ENCODE peak calls at places on chromosomes 6 and 20, in ten cellular contexts. One of them, this sample, is unnamed. For H3K9me3, the result is how much of the 10 kb centered on the place peaks cover.

GRCh38 chr6:27672113-27672799 is 199.4 kb upstream of the ZNF184 start:
- DNase-seq in tibial artery: no peak
- DNase-seq in A673: peak
- DNase-seq in SJSA1: no peak
- DNase-seq in CD8-positive, alpha-beta memory T cell: no peak
- DNase-seq in pancreas: no peak
- DNase-seq in lung: no peak
- DNase-seq in naive thymus-derived CD4-positive, alpha-beta T cell: no peak
- DNase-seq in IMR-90: peak
- DNase-seq in uterus: no peak
- DNase-seq in this sample: no peak

GRCh38 chr6:39836621-39837020 is 44.4 kb downstream of the DAAM2 start:
- DNase-seq in tibial artery: no peak
- DNase-seq in A673: no peak
- DNase-seq in SJSA1: no peak
- DNase-seq in CD8-positive, alpha-beta memory T cell: no peak
- DNase-seq in pancreas: no peak
- DNase-seq in lung: no peak
- DNase-seq in naive thymus-derived CD4-positive, alpha-beta T cell: no peak
- DNase-seq in IMR-90: peak
- DNase-seq in uterus: no peak
- DNase-seq in this sample: no peak

GRCh38 chr6:147759088-147759487 is 250.6 kb downstream of the SAMD5 start:
- DNase-seq in tibial artery: no peak
- DNase-seq in A673: peak
- DNase-seq in SJSA1: no peak
- DNase-seq in CD8-positive, alpha-beta memory T cell: no peak
- DNase-seq in pancreas: no peak
- DNase-seq in lung: no peak
- DNase-seq in naive thymus-derived CD4-positive, alpha-beta T cell: no peak
- DNase-seq in IMR-90: peak
- DNase-seq in uterus: no peak
- DNase-seq in this sample: no peak

GRCh38 chr6:14665827-14666724 is 548.5 kb downstream of the CD83 start:
- DNase-seq in tibial artery: peak
- DNase-seq in A673: no peak
- DNase-seq in SJSA1: peak
- DNase-seq in CD8-positive, alpha-beta memory T cell: no peak
- DNase-seq in pancreas: no peak
- DNase-seq in lung: no peak
- DNase-seq in naive thymus-derived CD4-positive, alpha-beta T cell: no peak
- DNase-seq in IMR-90: peak
- DNase-seq in uterus: no peak
- DNase-seq in this sample: no peak

GRCh38 chr6:5085638-5086293 is 625 bp downstream of the PPP1R3G start:
- DNase-seq in tibial artery: no peak
- DNase-seq in A673: peak
- DNase-seq in SJSA1: peak
- DNase-seq in CD8-positive, alpha-beta memory T cell: no peak
- DNase-seq in pancreas: no peak
- DNase-seq in lung: no peak
- DNase-seq in naive thymus-derived CD4-positive, alpha-beta T cell: peak
- DNase-seq in IMR-90: peak
- DNase-seq in uterus: peak
- DNase-seq in this sample: no peak

GRCh38 chr6:32176476-32177181 is 745 bp upstream of the AGPAT1 start:
- DNase-seq in tibial artery: no peak
- DNase-seq in A673: no peak
- DNase-seq in SJSA1: no peak
- DNase-seq in CD8-positive, alpha-beta memory T cell: no peak
- DNase-seq in pancreas: no peak
- DNase-seq in lung: no peak
- DNase-seq in naive thymus-derived CD4-positive, alpha-beta T cell: no peak
- DNase-seq in IMR-90: peak
- DNase-seq in uterus: no peak
- DNase-seq in this sample: no peak

GRCh38 chr20:32249030-32249738 is 28.3 kb upstream of the KIF3B start:
- DNase-seq in tibial artery: no peak
- DNase-seq in A673: no peak
- DNase-seq in SJSA1: no peak
- DNase-seq in CD8-positive, alpha-beta memory T cell: peak
- DNase-seq in pancreas: no peak
- DNase-seq in lung: no peak
- DNase-seq in naive thymus-derived CD4-positive, alpha-beta T cell: no peak
- DNase-seq in IMR-90: no peak
- DNase-seq in uterus: no peak
- DNase-seq in this sample: no peak

GRCh38 chr6:28895131-28895812 is 28.5 kb downstream of the TRIM27 start:
- DNase-seq in tibial artery: peak
- DNase-seq in A673: peak
- DNase-seq in SJSA1: peak
- DNase-seq in CD8-positive, alpha-beta memory T cell: peak
- DNase-seq in pancreas: peak
- DNase-seq in lung: peak
- DNase-seq in naive thymus-derived CD4-positive, alpha-beta T cell: peak
- DNase-seq in IMR-90: peak
- DNase-seq in uterus: peak
- DNase-seq in this sample: peak

GRCh38 chr6:139514819-139515218 is 140.4 kb upstream of the CITED2 start:
- DNase-seq in tibial artery: no peak
- DNase-seq in A673: no peak
- DNase-seq in SJSA1: no peak
- DNase-seq in CD8-positive, alpha-beta memory T cell: no peak
- DNase-seq in pancreas: no peak
- DNase-seq in lung: no peak
- DNase-seq in naive thymus-derived CD4-positive, alpha-beta T cell: no peak
- DNase-seq in IMR-90: no peak
- DNase-seq in uterus: no peak
- DNase-seq in this sample: no peak

GRCh38 chr20:41738584-41739193 is 120.5 kb upstream of the CHD6 start:
- DNase-seq in tibial artery: peak
- DNase-seq in A673: peak
- DNase-seq in SJSA1: no peak
- DNase-seq in CD8-positive, alpha-beta memory T cell: no peak
- DNase-seq in pancreas: peak
- DNase-seq in lung: no peak
- DNase-seq in naive thymus-derived CD4-positive, alpha-beta T cell: no peak
- DNase-seq in IMR-90: peak
- DNase-seq in uterus: no peak
- DNase-seq in this sample: peak

GRCh38 chr6:150024646-150025155 is 631 bp downstream of the RAET1L start:
- DNase-seq in tibial artery: no peak
- DNase-seq in A673: no peak
- DNase-seq in SJSA1: no peak
- DNase-seq in CD8-positive, alpha-beta memory T cell: no peak
- DNase-seq in pancreas: no peak
- DNase-seq in lung: no peak
- DNase-seq in naive thymus-derived CD4-positive, alpha-beta T cell: no peak
- DNase-seq in IMR-90: no peak
- DNase-seq in uterus: no peak
- DNase-seq in this sample: no peak

GRCh38 chr6:150026976-150027805 is 1.9 kb upstream of the RAET1L start:
- DNase-seq in tibial artery: no peak
- DNase-seq in A673: no peak
- DNase-seq in SJSA1: no peak
- DNase-seq in CD8-positive, alpha-beta memory T cell: no peak
- DNase-seq in pancreas: no peak
- DNase-seq in lung: no peak
- DNase-seq in naive thymus-derived CD4-positive, alpha-beta T cell: no peak
- DNase-seq in IMR-90: no peak
- DNase-seq in uterus: no peak
- DNase-seq in this sample: no peak

GRCh38 chr6:150028799-150029198 is 3.5 kb upstream of the RAET1L start:
- DNase-seq in tibial artery: no peak
- DNase-seq in A673: no peak
- DNase-seq in SJSA1: no peak
- DNase-seq in CD8-positive, alpha-beta memory T cell: no peak
- DNase-seq in pancreas: no peak
- DNase-seq in lung: no peak
- DNase-seq in naive thymus-derived CD4-positive, alpha-beta T cell: no peak
- DNase-seq in IMR-90: no peak
- DNase-seq in uterus: no peak
- DNase-seq in this sample: no peak

GRCh38 chr6:150027806-150028565 is 2.7 kb upstream of the RAET1L start:
- DNase-seq in tibial artery: no peak
- DNase-seq in A673: no peak
- DNase-seq in SJSA1: no peak
- DNase-seq in CD8-positive, alpha-beta memory T cell: no peak
- DNase-seq in pancreas: no peak
- DNase-seq in lung: no peak
- DNase-seq in naive thymus-derived CD4-positive, alpha-beta T cell: no peak
- DNase-seq in IMR-90: no peak
- DNase-seq in uterus: no peak
- DNase-seq in this sample: no peak

GRCh38 chr6:150025201-150025917 is at the start of gene RAET1L:
- DNase-seq in tibial artery: no peak
- DNase-seq in A673: peak
- DNase-seq in SJSA1: peak
- DNase-seq in CD8-positive, alpha-beta memory T cell: no peak
- DNase-seq in pancreas: peak
- DNase-seq in lung: peak
- DNase-seq in naive thymus-derived CD4-positive, alpha-beta T cell: no peak
- DNase-seq in IMR-90: peak
- DNase-seq in uterus: peak
- DNase-seq in this sample: no peak
- H3K4me3 ChIP-seq in tibial artery: peak
- H3K4me3 ChIP-seq in A673: peak
- H3K4me3 ChIP-seq in SJSA1: no peak
- H3K4me3 ChIP-seq in CD8-positive, alpha-beta memory T cell: no peak
- H3K4me3 ChIP-seq in pancreas: peak
- H3K4me3 ChIP-seq in lung: no peak
- H3K4me3 ChIP-seq in naive thymus-derived CD4-positive, alpha-beta T cell: no peak
- H3K4me3 ChIP-seq in IMR-90: peak
- H3K4me3 ChIP-seq in uterus: no peak
- H3K4me3 ChIP-seq in this sample: no peak

GRCh38 chr6:43520097-43520496 is 3.2 kb downstream of the POLR1C start:
- DNase-seq in tibial artery: no peak
- DNase-seq in A673: no peak
- DNase-seq in SJSA1: no peak
- DNase-seq in CD8-positive, alpha-beta memory T cell: no peak
- DNase-seq in pancreas: no peak
- DNase-seq in lung: no peak
- DNase-seq in naive thymus-derived CD4-positive, alpha-beta T cell: no peak
- DNase-seq in IMR-90: no peak
- DNase-seq in uterus: no peak
- DNase-seq in this sample: no peak
- H3K27ac ChIP-seq in tibial artery: no peak
- H3K27ac ChIP-seq in A673: no peak
- H3K27ac ChIP-seq in SJSA1: no peak
- H3K27ac ChIP-seq in CD8-positive, alpha-beta memory T cell: no peak
- H3K27ac ChIP-seq in pancreas: no peak
- H3K27ac ChIP-seq in lung: no peak
- H3K27ac ChIP-seq in naive thymus-derived CD4-positive, alpha-beta T cell: no peak
- H3K27ac ChIP-seq in IMR-90: no peak
- H3K27ac ChIP-seq in uterus: no peak
- H3K27ac ChIP-seq in this sample: no peak

GRCh38 chr6:122141246-122141645 is 258.2 kb upstream of the HSF2 start:
- DNase-seq in tibial artery: no peak
- DNase-seq in A673: no peak
- DNase-seq in SJSA1: no peak
- DNase-seq in CD8-positive, alpha-beta memory T cell: no peak
- DNase-seq in pancreas: no peak
- DNase-seq in lung: no peak
- DNase-seq in naive thymus-derived CD4-positive, alpha-beta T cell: no peak
- DNase-seq in IMR-90: no peak
- DNase-seq in uterus: no peak
- DNase-seq in this sample: no peak
- H3K9me3 ChIP-seq in tibial artery: under half
- H3K9me3 ChIP-seq in A673: under half
- H3K9me3 ChIP-seq in SJSA1: under half
- H3K9me3 ChIP-seq in CD8-positive, alpha-beta memory T cell: under half
- H3K9me3 ChIP-seq in pancreas: under half
- H3K9me3 ChIP-seq in lung: under half
- H3K9me3 ChIP-seq in naive thymus-derived CD4-positive, alpha-beta T cell: under half
- H3K9me3 ChIP-seq in IMR-90: under half
- H3K9me3 ChIP-seq in uterus: under half
- H3K9me3 ChIP-seq in this sample: under half

GRCh38 chr6:155177369-155177961 is 86.3 kb upstream of the CLDN20 start:
- DNase-seq in tibial artery: no peak
- DNase-seq in A673: peak
- DNase-seq in SJSA1: peak
- DNase-seq in CD8-positive, alpha-beta memory T cell: no peak
- DNase-seq in pancreas: no peak
- DNase-seq in lung: no peak
- DNase-seq in naive thymus-derived CD4-positive, alpha-beta T cell: no peak
- DNase-seq in IMR-90: peak
- DNase-seq in uterus: no peak
- DNase-seq in this sample: peak
- H3K4me3 ChIP-seq in tibial artery: no peak
- H3K4me3 ChIP-seq in A673: no peak
- H3K4me3 ChIP-seq in SJSA1: no peak
- H3K4me3 ChIP-seq in CD8-positive, alpha-beta memory T cell: no peak
- H3K4me3 ChIP-seq in pancreas: no peak
- H3K4me3 ChIP-seq in lung: no peak
- H3K4me3 ChIP-seq in naive thymus-derived CD4-positive, alpha-beta T cell: no peak
- H3K4me3 ChIP-seq in IMR-90: no peak
- H3K4me3 ChIP-seq in uterus: no peak
- H3K4me3 ChIP-seq in this sample: no peak

DNA sequence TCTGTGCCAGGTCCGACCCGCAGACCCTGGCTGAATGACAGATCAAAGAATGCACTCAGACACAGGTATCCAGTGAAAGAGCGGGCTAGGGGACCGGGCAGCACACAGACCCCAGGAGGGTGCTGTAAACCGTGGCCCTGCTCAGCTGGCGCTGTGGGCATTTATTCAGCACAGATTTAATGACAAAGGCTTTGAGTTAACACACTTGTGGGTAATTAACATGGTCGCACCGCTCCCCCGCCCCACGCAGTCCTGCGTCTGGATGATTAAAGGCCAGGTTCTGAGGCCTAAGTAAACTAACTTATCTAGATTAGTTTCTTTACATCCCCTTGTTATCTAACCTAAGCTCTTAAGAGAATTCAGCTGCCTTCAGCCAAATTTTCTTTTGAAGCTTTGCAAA is 3.5 kb downstream of the MAK start:
- DNase-seq in tibial artery: no peak
- DNase-seq in A673: no peak
- DNase-seq in SJSA1: no peak
- DNase-seq in CD8-positive, alpha-beta memory T cell: no peak
- DNase-seq in pancreas: no peak
- DNase-seq in lung: no peak
- DNase-seq in naive thymus-derived CD4-positive, alpha-beta T cell: no peak
- DNase-seq in IMR-90: no peak
- DNase-seq in uterus: no peak
- DNase-seq in this sample: no peak
- H3K27ac ChIP-seq in tibial artery: no peak
- H3K27ac ChIP-seq in A673: no peak
- H3K27ac ChIP-seq in SJSA1: no peak
- H3K27ac ChIP-seq in CD8-positive, alpha-beta memory T cell: no peak
- H3K27ac ChIP-seq in pancreas: no peak
- H3K27ac ChIP-seq in lung: no peak
- H3K27ac ChIP-seq in naive thymus-derived CD4-positive, alpha-beta T cell: no peak
- H3K27ac ChIP-seq in IMR-90: no peak
- H3K27ac ChIP-seq in uterus: no peak
- H3K27ac ChIP-seq in this sample: no peak

DNA sequence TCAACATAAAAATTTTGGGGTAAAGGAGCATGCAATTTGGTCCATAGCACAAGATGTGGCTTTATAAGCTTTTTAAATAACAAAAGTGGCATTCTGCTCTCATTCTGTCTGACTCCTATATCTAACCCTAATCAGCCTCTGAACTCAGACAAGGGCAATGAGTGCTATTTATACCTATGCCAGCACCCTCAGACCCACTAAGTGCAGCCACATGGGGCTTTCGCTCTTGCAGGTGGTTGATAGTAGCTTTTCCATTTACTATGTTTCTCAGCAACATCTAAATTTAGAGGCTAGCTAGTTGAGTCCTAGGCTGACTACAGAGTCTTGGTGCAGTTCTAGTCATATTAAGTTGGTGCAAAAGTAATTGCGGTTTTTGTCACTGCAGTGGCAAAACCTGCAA is 217.1 kb upstream of the THBS2 start:
- DNase-seq in tibial artery: no peak
- DNase-seq in A673: no peak
- DNase-seq in SJSA1: no peak
- DNase-seq in CD8-positive, alpha-beta memory T cell: no peak
- DNase-seq in pancreas: no peak
- DNase-seq in lung: no peak
- DNase-seq in naive thymus-derived CD4-positive, alpha-beta T cell: no peak
- DNase-seq in IMR-90: no peak
- DNase-seq in uterus: no peak
- DNase-seq in this sample: no peak
- H3K9me3 ChIP-seq in tibial artery: under half
- H3K9me3 ChIP-seq in A673: under half
- H3K9me3 ChIP-seq in SJSA1: under half
- H3K9me3 ChIP-seq in CD8-positive, alpha-beta memory T cell: under half
- H3K9me3 ChIP-seq in pancreas: under half
- H3K9me3 ChIP-seq in lung: under half
- H3K9me3 ChIP-seq in naive thymus-derived CD4-positive, alpha-beta T cell: under half
- H3K9me3 ChIP-seq in IMR-90: under half
- H3K9me3 ChIP-seq in uterus: under half
- H3K9me3 ChIP-seq in this sample: under half